ENCODE peak calls at places on chromosomes 7 and 10, in four cellular contexts. One of them, this sample, is unnamed.

GRCh38 chr7:55690-56248 is 136.6 kb upstream of the FAM20C start:
- DNase-seq in GM12878: no peak
- DNase-seq in neural progenitor cell: no peak
- DNase-seq in astrocyte: no peak
- DNase-seq in this sample: no peak

GRCh38 chr10:59177031-59177861 is 803 bp downstream of the PHYHIPL start:
- DNase-seq in GM12878: no peak
- DNase-seq in neural progenitor cell: peak; percentile 74
- DNase-seq in astrocyte: peak; percentile 88
- DNase-seq in this sample: peak; percentile 67

GRCh38 chr7:66281678-66282593 is 76.8 kb downstream of the TPST1 start:
- DNase-seq in astrocyte: peak; percentile 99
- DNase-seq in neural progenitor cell: no peak
- DNase-seq in GM12878: no peak
- DNase-seq in this sample: peak; percentile 63

GRCh38 chr7:30139836-30140384 is 5.1 kb downstream of the MTURN start:
- DNase-seq in neural progenitor cell: no peak
- DNase-seq in GM12878: no peak
- DNase-seq in astrocyte: no peak
- DNase-seq in this sample: no peak

GRCh38 chr10:116948530-116948870 is 56.5 kb downstream of the SHTN1 start:
- DNase-seq in GM12878: no peak
- DNase-seq in neural progenitor cell: no peak
- DNase-seq in astrocyte: no peak
- DNase-seq in this sample: no peak

GRCh38 chr10:118953999-118954398 is 75.5 kb upstream of the NANOS1 start:
- DNase-seq in GM12878: no peak
- DNase-seq in neural progenitor cell: no peak
- DNase-seq in astrocyte: no peak
- DNase-seq in this sample: no peak

GRCh38 chr7:100472854-100473499 is 6.0 kb downstream of the TSC22D4 start:
- DNase-seq in astrocyte: peak; percentile 21
- DNase-seq in GM12878: no peak
- DNase-seq in neural progenitor cell: no peak
- DNase-seq in this sample: peak; percentile 95

GRCh38 chr10:25047902-25048301 is 31.5 kb downstream of the THNSL1 start:
- DNase-seq in GM12878: no peak
- DNase-seq in astrocyte: peak; percentile 95
- DNase-seq in neural progenitor cell: no peak
- DNase-seq in this sample: no peak

GRCh38 chr7:36283711-36284130 is 105.9 kb upstream of the ANLN start:
- DNase-seq in neural progenitor cell: no peak
- DNase-seq in GM12878: no peak
- DNase-seq in astrocyte: no peak
- DNase-seq in this sample: no peak

GRCh38 chr7:42661312-42661711 is 250.6 kb downstream of the C7orf25 start:
- DNase-seq in GM12878: no peak
- DNase-seq in astrocyte: peak; percentile 64
- DNase-seq in neural progenitor cell: no peak
- DNase-seq in this sample: peak; percentile 75

GRCh38 chr7:3095046-3095445 is 51.4 kb upstream of the CARD11 start:
- DNase-seq in GM12878: no peak
- DNase-seq in astrocyte: no peak
- DNase-seq in neural progenitor cell: no peak
- DNase-seq in this sample: peak; percentile 28

GRCh38 chr10:89615824-89616223 is 29.2 kb downstream of the PANK1 start:
- DNase-seq in GM12878: no peak
- DNase-seq in neural progenitor cell: no peak
- DNase-seq in astrocyte: peak; percentile 22
- DNase-seq in this sample: no peak

GRCh38 chr7:28564755-28565374 is 152.5 kb downstream of the CREB5 start:
- DNase-seq in astrocyte: no peak
- DNase-seq in GM12878: no peak
- DNase-seq in neural progenitor cell: no peak
- DNase-seq in this sample: no peak

GRCh38 chr7:108824840-108825540 is 255.3 kb downstream of the DNAJB9 start:
- DNase-seq in astrocyte: peak; percentile 86
- DNase-seq in GM12878: no peak
- DNase-seq in neural progenitor cell: no peak
- DNase-seq in this sample: peak; percentile 91

GRCh38 chr10:11112718-11113117 is 95.0 kb downstream of the CELF2 start:
- DNase-seq in neural progenitor cell: no peak
- DNase-seq in GM12878: no peak
- DNase-seq in astrocyte: no peak
- DNase-seq in this sample: no peak

GRCh38 chr10:1572519-1573333 is 164.6 kb downstream of the ADARB2 start:
- DNase-seq in astrocyte: no peak
- DNase-seq in GM12878: no peak
- DNase-seq in neural progenitor cell: no peak
- DNase-seq in this sample: no peak

GRCh38 chr10:84407390-84408049 is 79.1 kb downstream of the CCSER2 start:
- DNase-seq in GM12878: no peak
- DNase-seq in astrocyte: no peak
- DNase-seq in neural progenitor cell: no peak
- DNase-seq in this sample: no peak

GRCh38 chr10:73911553-73912004 is 647 bp downstream of the PLAU start:
- DNase-seq in astrocyte: no peak
- DNase-seq in neural progenitor cell: no peak
- DNase-seq in GM12878: no peak
- DNase-seq in this sample: no peak

GRCh38 chr7:100019908-100020307 is 4.5 kb downstream of the ZKSCAN1 start:
- DNase-seq in astrocyte: no peak
- DNase-seq in GM12878: no peak
- DNase-seq in neural progenitor cell: no peak
- DNase-seq in this sample: no peak

GRCh38 chr7:7698930-7699329 is 19.5 kb downstream of the RPA3 start:
- DNase-seq in GM12878: no peak
- DNase-seq in neural progenitor cell: no peak
- DNase-seq in astrocyte: no peak
- DNase-seq in this sample: no peak

GRCh38 chr10:98294270-98294627 is 26.3 kb upstream of the LOXL4 start:
- DNase-seq in neural progenitor cell: no peak
- DNase-seq in astrocyte: no peak
- DNase-seq in GM12878: no peak
- DNase-seq in this sample: no peak

GRCh38 chr10:98295907-98296306 is 27.9 kb upstream of the LOXL4 start:
- DNase-seq in astrocyte: peak; percentile 57
- DNase-seq in GM12878: no peak
- DNase-seq in neural progenitor cell: no peak
- DNase-seq in this sample: no peak

GRCh38 chr10:98293550-98294269 is 25.7 kb upstream of the LOXL4 start:
- DNase-seq in GM12878: no peak
- DNase-seq in astrocyte: no peak
- DNase-seq in neural progenitor cell: no peak
- DNase-seq in this sample: no peak

GRCh38 chr10:98296514-98296913 is 28.5 kb upstream of the LOXL4 start:
- DNase-seq in GM12878: no peak
- DNase-seq in astrocyte: no peak
- DNase-seq in neural progenitor cell: peak; percentile 37
- DNase-seq in this sample: no peak

DNA sequence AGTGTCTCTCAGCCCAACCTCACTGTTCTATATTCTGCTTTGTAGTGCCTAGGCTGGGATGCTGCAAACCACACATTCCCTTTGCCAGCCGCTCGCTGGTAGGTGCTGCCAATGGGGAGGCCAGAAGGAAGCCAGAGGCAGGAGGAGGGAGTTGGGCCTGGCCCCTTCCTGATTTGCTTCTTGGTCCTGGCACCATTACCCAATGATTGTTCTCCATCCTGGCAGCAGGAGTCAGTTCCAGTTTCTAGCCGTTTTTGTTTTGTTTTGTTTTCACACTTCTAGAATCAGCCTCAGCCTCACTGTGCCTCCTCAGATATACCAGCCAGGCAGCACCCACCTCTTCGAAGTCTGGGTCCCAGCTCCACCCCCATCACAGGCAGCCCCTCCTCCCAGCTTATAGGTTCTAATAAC is 27.4 kb upstream of the LOXL4 start:
- DNase-seq in neural progenitor cell: no peak
- DNase-seq in astrocyte: no peak
- DNase-seq in GM12878: peak; percentile 2
- DNase-seq in this sample: no peak
- H3K27ac ChIP-seq in neural progenitor cell: no peak overlapping the region
- H3K27ac ChIP-seq in astrocyte: no peak overlapping the region
- H3K27ac ChIP-seq in GM12878: no peak overlapping the region
- H3K27ac ChIP-seq in this sample: no peak overlapping the region

GRCh38 chr7:157339777-157340677 is 3.2 kb downstream of the DNAJB6 start:
- DNase-seq in GM12878: no peak
- DNase-seq in astrocyte: peak; percentile 44
- DNase-seq in neural progenitor cell: peak; percentile 67
- DNase-seq in this sample: peak; percentile 83
- H3K4me1 ChIP-seq in GM12878: peaks cover 8% of the 10 kb centered on the region
- H3K4me1 ChIP-seq in astrocyte: peaks cover 10% of the 10 kb centered on the region
- H3K4me1 ChIP-seq in neural progenitor cell: no peaks in the 10 kb centered on the region
- H3K4me1 ChIP-seq in this sample: peaks cover 7% of the 10 kb centered on the region

GRCh38 chr10:102409604-102410426 is 8.8 kb downstream of the PSD start:
- DNase-seq in GM12878: no peak
- DNase-seq in neural progenitor cell: no peak
- DNase-seq in astrocyte: no peak
- DNase-seq in this sample: no peak
- TF ChIP-seq EZH2 in GM12878: no peak
- TF ChIP-seq EZH2 in neural progenitor cell: peak; percentile 74
- TF ChIP-seq EZH2 in astrocyte: no peak
- TF ChIP-seq EZH2 in this sample: no peak

GRCh38 chr7:134948246-134948645 is 38.1 kb upstream of the AGBL3 start:
- DNase-seq in GM12878: no peak
- DNase-seq in astrocyte: no peak
- DNase-seq in neural progenitor cell: no peak
- DNase-seq in this sample: peak; percentile 21
- H3K27ac ChIP-seq in GM12878: no peak overlapping the region
- H3K27ac ChIP-seq in astrocyte: no peak overlapping the region
- H3K27ac ChIP-seq in neural progenitor cell: no peak overlapping the region
- H3K27ac ChIP-seq in this sample: no peak overlapping the region

GRCh38 chr10:102782698-102783540 is 39.2 kb downstream of the WBP1L start:
- DNase-seq in GM12878: no peak
- DNase-seq in astrocyte: peak; percentile 100
- DNase-seq in neural progenitor cell: no peak
- DNase-seq in this sample: no peak
- H3K4me1 ChIP-seq in GM12878: no peaks in the 10 kb centered on the region
- H3K4me1 ChIP-seq in astrocyte: peaks cover 47% of the 10 kb centered on the region
- H3K4me1 ChIP-seq in neural progenitor cell: peaks cover 25% of the 10 kb centered on the region
- H3K4me1 ChIP-seq in this sample: peaks cover 32% of the 10 kb centered on the region

GRCh38 chr10:101574354-101574753 is 13.7 kb downstream of the POLL start:
- DNase-seq in neural progenitor cell: no peak
- DNase-seq in astrocyte: no peak
- DNase-seq in GM12878: no peak
- DNase-seq in this sample: no peak

GRCh38 chr10:101577121-101577871 is 10.8 kb downstream of the POLL start:
- DNase-seq in neural progenitor cell: no peak
- DNase-seq in astrocyte: no peak
- DNase-seq in GM12878: no peak
- DNase-seq in this sample: no peak

GRCh38 chr10:101573885-101574284 is 14.2 kb downstream of the POLL start:
- DNase-seq in neural progenitor cell: no peak
- DNase-seq in astrocyte: no peak
- DNase-seq in GM12878: no peak
- DNase-seq in this sample: peak; percentile 33

GRCh38 chr10:101576229-101576863 is 11.7 kb downstream of the POLL start:
- DNase-seq in astrocyte: no peak
- DNase-seq in GM12878: no peak
- DNase-seq in neural progenitor cell: no peak
- DNase-seq in this sample: no peak

DNA sequence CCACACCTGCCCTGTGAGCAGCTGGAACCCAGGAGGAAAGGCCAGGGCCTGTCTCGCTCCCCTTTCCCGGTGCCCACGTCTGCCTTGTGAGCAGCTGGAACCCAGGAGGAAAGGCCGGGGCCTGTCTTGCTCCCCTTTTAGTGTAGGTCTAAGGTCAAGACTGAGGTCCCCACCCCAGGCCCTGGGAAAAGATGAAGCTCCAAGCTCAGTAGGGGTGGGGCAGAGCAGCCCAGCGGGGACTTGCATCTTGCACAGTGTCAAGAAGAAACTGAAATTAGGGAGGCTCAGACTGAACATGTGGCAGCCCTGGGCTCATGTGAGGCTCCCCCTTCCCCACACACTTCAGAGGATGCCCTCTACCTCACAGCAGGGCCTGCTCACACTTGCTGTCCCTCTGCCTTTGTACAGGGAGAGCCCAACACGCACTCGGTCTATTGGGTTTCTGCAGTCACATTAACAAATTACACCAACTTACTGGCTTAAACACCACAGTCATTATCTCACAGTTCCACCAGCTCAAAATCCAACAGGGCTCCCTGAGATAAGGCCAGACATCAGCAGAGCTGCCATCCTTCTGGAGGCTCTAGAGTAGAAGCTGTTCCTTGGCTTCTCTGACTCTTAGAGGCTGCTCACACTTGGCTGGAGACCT is 12.4 kb downstream of the POLL start:
- DNase-seq in astrocyte: no peak
- DNase-seq in neural progenitor cell: no peak
- DNase-seq in GM12878: no peak
- DNase-seq in this sample: no peak
- TF ChIP-seq EZH2 in astrocyte: no peak
- TF ChIP-seq EZH2 in neural progenitor cell: no peak
- TF ChIP-seq EZH2 in GM12878: no peak
- TF ChIP-seq EZH2 in this sample: no peak

GRCh38 chr10:34626158-34626557 is 188.9 kb downstream of the PARD3 start:
- DNase-seq in GM12878: no peak
- DNase-seq in neural progenitor cell: no peak
- DNase-seq in astrocyte: no peak
- DNase-seq in this sample: no peak
- H3K27ac ChIP-seq in GM12878: no peak overlapping the region
- H3K27ac ChIP-seq in neural progenitor cell: no peak overlapping the region
- H3K27ac ChIP-seq in astrocyte: no peak overlapping the region
- H3K27ac ChIP-seq in this sample: no peak overlapping the region